ENCODE peak calls at places on chromosomes 7 and 10, in six cellular contexts. W, A, L, Y, C and N are unnamed samples. For H3K27me3, the result is how much of the 10 kb centered on the place peaks cover.

GRCh38 chr10:132423966-132424847 is 27.2 kb downstream of the PWWP2B start:
- DNase-seq in L (no peak), A (no peak), Y (no peak), C (no peak), W (no peak), N (no peak)

GRCh38 chr7:50306491-50307367 is 2.2 kb downstream of the IKZF1 start:
- DNase-seq in L (no peak), A (no peak), Y (no peak), W (no peak), C (no peak), N (no peak)

GRCh38 chr7:117019786-117020604 is 66.7 kb downstream of the ST7 start:
- DNase-seq in L (peak), Y (peak), A (peak), C (peak), W (peak), N (peak)

GRCh38 chr7:42283553-42283952 is 46.5 kb upstream of the GLI3 start:
- DNase-seq in C (no peak), W (peak), A (no peak), L (peak), Y (no peak), N (no peak)

GRCh38 chr10:26841733-26842317 is 18.9 kb downstream of the ABI1 start:
- DNase-seq in Y (no peak), C (no peak), W (no peak), A (no peak), L (no peak), N (no peak)

GRCh38 chr10:52314007-52314821 is at the start of gene DKK1:
- DNase-seq in A (peak), W (peak), L (peak), Y (peak), C (peak), N (peak)

GRCh38 chr7:2880051-2880450 is 35.9 kb upstream of the GNA12 start:
- DNase-seq in C (no peak), Y (no peak), W (no peak), L (no peak), A (no peak), N (no peak)

GRCh38 chr10:78579586-78579985 is 489.2 kb upstream of the ZMIZ1 start:
- DNase-seq in C (no peak), W (no peak), A (no peak), L (no peak), Y (no peak), N (no peak)

GRCh38 chr7:154640266-154640865 is 362.6 kb downstream of the PAXIP1 start:
- DNase-seq in W (no peak), Y (no peak), A (no peak), C (peak), L (no peak), N (peak)

GRCh38 chr7:37234928-37235327 is 213.7 kb downstream of the ELMO1 start:
- DNase-seq in A (no peak), Y (no peak), W (no peak), C (peak), L (no peak), N (no peak)

GRCh38 chr10:84825330-84825729 is 496.9 kb downstream of the CCSER2 start:
- DNase-seq in A (peak), L (no peak), Y (peak), C (peak), W (no peak), N (peak)

GRCh38 chr7:101953248-101953819 is 135.9 kb downstream of the CUX1 start:
- DNase-seq in A (no peak), W (peak), C (peak), Y (peak), L (peak), N (no peak)

GRCh38 chr10:120456626-120457430 is at the start of gene PLPP4:
- DNase-seq in Y (no peak), C (peak), W (no peak), A (no peak), L (no peak), N (no peak)

GRCh38 chr7:121591916-121592315 is 195.8 kb upstream of the FAM3C start:
- DNase-seq in Y (no peak), W (no peak), A (no peak), L (no peak), C (no peak), N (no peak)

GRCh38 chr10:45421231-45422097 is 47.4 kb downstream of the ALOX5 start:
- DNase-seq in A (no peak), L (no peak), C (no peak), W (no peak), Y (no peak), N (no peak)

GRCh38 chr10:13913890-13914289 is 327.1 kb downstream of the PRPF18 start:
- DNase-seq in W (no peak), L (no peak), Y (peak), C (no peak), A (no peak), N (no peak)

GRCh38 chr7:80244206-80244956 is 109.8 kb downstream of the GNAI1 start:
- DNase-seq in C (no peak), W (no peak), L (no peak), Y (no peak), A (no peak), N (no peak)

GRCh38 chr10:69861251-69862240 is 59.8 kb downstream of the COL13A1 start:
- DNase-seq in W (no peak), Y (no peak), A (peak), C (peak), L (no peak), N (peak)

GRCh38 chr10:129933456-129934092 is 30.5 kb downstream of the EBF3 start:
- DNase-seq in W (no peak), L (no peak), A (no peak), Y (no peak), C (no peak), N (no peak)

GRCh38 chr10:3889961-3890522 is 105.0 kb upstream of the KLF6 start:
- DNase-seq in W (no peak), C (peak), A (peak), Y (no peak), L (no peak), N (peak)

DNA sequence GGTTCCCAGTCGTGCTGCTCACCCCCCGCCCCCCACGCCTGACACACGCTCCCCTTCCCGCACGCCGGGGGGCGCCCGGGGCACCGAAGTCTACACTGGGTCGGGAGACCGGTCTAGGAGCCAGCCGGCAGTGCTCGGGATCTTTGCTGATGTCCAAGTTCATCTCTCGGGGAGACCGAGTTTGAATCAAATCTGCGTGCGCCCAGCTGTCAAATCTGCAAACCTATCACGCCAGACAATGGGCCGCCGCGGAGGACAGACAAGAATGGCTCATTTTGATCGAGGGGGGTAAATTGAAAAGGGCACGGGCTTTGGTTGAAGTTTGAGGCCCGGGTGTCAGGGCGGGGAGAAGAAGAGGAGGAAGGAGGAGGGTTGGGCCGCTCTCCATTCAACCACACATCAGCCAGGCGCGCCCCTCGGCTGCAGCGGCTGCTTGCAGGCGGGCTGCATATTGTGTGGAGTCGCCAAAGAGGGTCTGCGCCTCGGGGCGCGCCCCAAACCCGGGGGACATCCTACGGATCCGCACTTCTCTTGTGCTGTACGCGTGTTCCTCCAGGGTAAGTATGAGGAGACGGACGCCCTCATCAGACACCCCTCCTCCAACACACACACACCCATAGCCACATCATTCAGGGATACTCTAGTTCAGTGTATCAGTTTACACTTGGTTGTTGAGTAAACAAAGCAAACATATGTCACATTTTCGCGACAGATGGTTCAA is 1.3 kb upstream of the GFRA1 start:
- DNase-seq in L (no peak), A (no peak), W (no peak), Y (no peak), C (peak), N (no peak)
- TF ChIP-seq CTCF in L (no peak), A (peak), W (no peak), Y (no peak), C (no peak), N (no peak)

GRCh38 chr7:142800103-142800502 is 29.3 kb downstream of the PRSS2 start:
- DNase-seq in C (no peak), Y (no peak), W (no peak), L (no peak), A (no peak), N (no peak)
- H3K27me3 ChIP-seq in C (half or more), Y (under half), W (under half), L (under half), A (under half), N (under half)

GRCh38 chr7:100686822-100687211 is 7.2 kb downstream of the GIGYF1 start:
- DNase-seq in W (no peak), C (no peak), Y (no peak), L (no peak), A (no peak), N (no peak)
- H3K4me3 ChIP-seq in W (no peak), C (no peak), Y (no peak), L (no peak), A (no peak), N (no peak)

GRCh38 chr7:150935149-150935548 is 43.0 kb downstream of the KCNH2 start:
- DNase-seq in A (no peak), L (no peak), Y (no peak), C (no peak), W (no peak), N (no peak)
- TF ChIP-seq CTCF in A (no peak), L (no peak), Y (no peak), C (no peak), W (no peak), N (no peak)

GRCh38 chr10:92506336-92506735 is 67.6 kb downstream of the IDE start:
- DNase-seq in W (no peak), L (no peak), A (no peak), C (no peak), Y (no peak), N (no peak)

GRCh38 chr10:92505044-92505443 is 68.8 kb downstream of the IDE start:
- DNase-seq in W (no peak), A (no peak), C (no peak), L (no peak), Y (no peak), N (no peak)

GRCh38 chr10:92508866-92509265 is 65.0 kb downstream of the IDE start:
- DNase-seq in L (no peak), W (no peak), C (no peak), A (no peak), Y (no peak), N (no peak)
- H3K27me3 ChIP-seq in L (under half), W (under half), C (under half), A (under half), Y (under half), N (under half)

DNA sequence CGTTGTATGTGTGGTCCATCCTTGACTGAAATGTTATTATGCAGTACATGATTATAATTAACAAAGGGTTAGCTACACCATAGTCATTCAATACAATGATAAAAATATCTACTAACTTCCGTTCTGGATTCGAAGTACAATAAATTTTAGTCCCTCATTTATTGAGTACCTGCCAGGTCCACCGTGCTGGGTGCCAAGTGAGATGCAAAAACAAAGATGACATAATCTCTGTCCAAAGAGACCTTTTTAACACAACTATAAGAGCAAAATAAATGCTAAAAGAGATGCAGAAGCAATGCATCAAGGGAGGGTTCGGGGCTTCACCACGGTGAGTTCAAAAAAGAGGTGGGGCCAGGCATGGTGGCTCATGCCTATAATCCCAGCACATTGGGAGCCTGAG is 33.1 kb downstream of the LAMB1 start:
- DNase-seq in L (no peak), A (no peak), Y (peak), C (no peak), W (peak), N (no peak)
- H3K4me3 ChIP-seq in L (no peak), A (no peak), Y (no peak), C (no peak), W (no peak), N (no peak)

DNA sequence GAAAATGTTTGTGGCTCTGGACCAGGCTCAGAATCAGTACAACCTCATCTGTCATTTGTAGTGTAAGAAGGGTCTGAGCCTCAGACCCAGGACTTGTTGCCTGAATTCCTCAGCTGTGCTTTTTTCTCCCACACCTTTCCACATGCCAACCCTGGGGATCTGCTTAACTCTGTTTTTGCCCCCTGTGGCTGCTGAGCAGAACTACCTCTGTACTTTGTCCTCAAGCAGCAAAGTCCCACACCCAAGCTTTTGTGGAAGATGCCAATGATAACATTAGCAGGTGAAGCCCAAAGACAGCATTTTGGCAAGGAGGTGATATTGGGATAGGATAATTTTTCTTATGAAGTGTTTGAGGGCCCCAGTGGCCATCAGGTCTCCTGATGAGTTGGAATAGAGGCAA is 5.8 kb upstream of the CYP2C18 start:
- DNase-seq in W (no peak), C (peak), A (no peak), L (no peak), Y (no peak), N (peak)
- TF ChIP-seq CTCF in W (no peak), C (peak), A (peak), L (no peak), Y (no peak), N (peak)

GRCh38 chr10:97795886-97796285 is 24.1 kb upstream of the SFRP5 start:
- DNase-seq in W (no peak), A (no peak), C (no peak), L (no peak), Y (no peak), N (peak)
- H3K27me3 ChIP-seq in W (under half), A (under half), C (under half), L (under half), Y (under half), N (under half)

GRCh38 chr7:157000047-157000726 is 10.3 kb downstream of the MNX1 start:
- DNase-seq in L (no peak), W (no peak), A (no peak), C (no peak), Y (no peak), N (peak)
- H3K4me3 ChIP-seq in L (peak), W (peak), A (no peak), C (peak), Y (peak), N (peak)

GRCh38 chr7:94849636-94850208 is 57.7 kb upstream of the PPP1R9A start:
- DNase-seq in A (no peak), L (no peak), Y (no peak), C (no peak), W (no peak), N (no peak)
- TF ChIP-seq CTCF in A (no peak), L (no peak), Y (no peak), C (no peak), W (no peak), N (no peak)